ENCODE peak calls at places on chromosomes 13 and 19, in five cellular contexts. One of them, this sample, is unnamed.

GRCh38 chr19:23345838-23346237 is 49.4 kb downstream of the ZNF91 start:
- DNase-seq in stimulated activated CD4-positive, alpha-beta T cell treated with anti-CD3 and anti-CD28 coated beads, Interleukin-1b, Interleukin-23, amount 100 ng/mL, for 24 hours: no peak
- DNase-seq in activated T-cell treated with anti-CD3 and anti-CD28 coated beads, Interleukin-2, amount 50 U/mL, for 1 hour: no peak
- DNase-seq in left ventricle myocardium inferior: no peak
- DNase-seq in fibroblast of pulmonary artery: no peak
- DNase-seq in this sample: no peak

GRCh38 chr19:16830679-16831078 is 1.5 kb downstream of the SIN3B start:
- DNase-seq in activated T-cell treated with anti-CD3 and anti-CD28 coated beads, Interleukin-2, amount 50 U/mL, for 1 hour: no peak
- DNase-seq in stimulated activated CD4-positive, alpha-beta T cell treated with anti-CD3 and anti-CD28 coated beads, Interleukin-1b, Interleukin-23, amount 100 ng/mL, for 24 hours: no peak
- DNase-seq in fibroblast of pulmonary artery: peak
- DNase-seq in left ventricle myocardium inferior: no peak
- DNase-seq in this sample: no peak

GRCh38 chr19:16608290-16608704 is 19.7 kb downstream of the MED26 start:
- DNase-seq in left ventricle myocardium inferior: no peak
- DNase-seq in stimulated activated CD4-positive, alpha-beta T cell treated with anti-CD3 and anti-CD28 coated beads, Interleukin-1b, Interleukin-23, amount 100 ng/mL, for 24 hours: no peak
- DNase-seq in fibroblast of pulmonary artery: peak
- DNase-seq in activated T-cell treated with anti-CD3 and anti-CD28 coated beads, Interleukin-2, amount 50 U/mL, for 1 hour: no peak
- DNase-seq in this sample: no peak

GRCh38 chr19:2477141-2477710 is 1.3 kb downstream of the GADD45B start:
- DNase-seq in left ventricle myocardium inferior: peak
- DNase-seq in stimulated activated CD4-positive, alpha-beta T cell treated with anti-CD3 and anti-CD28 coated beads, Interleukin-1b, Interleukin-23, amount 100 ng/mL, for 24 hours: no peak
- DNase-seq in activated T-cell treated with anti-CD3 and anti-CD28 coated beads, Interleukin-2, amount 50 U/mL, for 1 hour: no peak
- DNase-seq in fibroblast of pulmonary artery: no peak
- DNase-seq in this sample: no peak

GRCh38 chr13:46603165-46603603 is 50.2 kb downstream of the LRCH1 start:
- DNase-seq in fibroblast of pulmonary artery: peak
- DNase-seq in activated T-cell treated with anti-CD3 and anti-CD28 coated beads, Interleukin-2, amount 50 U/mL, for 1 hour: no peak
- DNase-seq in stimulated activated CD4-positive, alpha-beta T cell treated with anti-CD3 and anti-CD28 coated beads, Interleukin-1b, Interleukin-23, amount 100 ng/mL, for 24 hours: no peak
- DNase-seq in left ventricle myocardium inferior: no peak
- DNase-seq in this sample: no peak

GRCh38 chr13:97506511-97506910 is 72.5 kb downstream of the RAP2A start:
- DNase-seq in activated T-cell treated with anti-CD3 and anti-CD28 coated beads, Interleukin-2, amount 50 U/mL, for 1 hour: no peak
- DNase-seq in left ventricle myocardium inferior: no peak
- DNase-seq in stimulated activated CD4-positive, alpha-beta T cell treated with anti-CD3 and anti-CD28 coated beads, Interleukin-1b, Interleukin-23, amount 100 ng/mL, for 24 hours: no peak
- DNase-seq in fibroblast of pulmonary artery: peak
- DNase-seq in this sample: no peak

GRCh38 chr19:1511989-1512338 is 855 bp downstream of the ADAMTSL5 start:
- DNase-seq in stimulated activated CD4-positive, alpha-beta T cell treated with anti-CD3 and anti-CD28 coated beads, Interleukin-1b, Interleukin-23, amount 100 ng/mL, for 24 hours: no peak
- DNase-seq in left ventricle myocardium inferior: no peak
- DNase-seq in fibroblast of pulmonary artery: no peak
- DNase-seq in activated T-cell treated with anti-CD3 and anti-CD28 coated beads, Interleukin-2, amount 50 U/mL, for 1 hour: no peak
- DNase-seq in this sample: no peak

GRCh38 chr13:78317030-78317429 is 286.3 kb downstream of the POU4F1 start:
- DNase-seq in stimulated activated CD4-positive, alpha-beta T cell treated with anti-CD3 and anti-CD28 coated beads, Interleukin-1b, Interleukin-23, amount 100 ng/mL, for 24 hours: no peak
- DNase-seq in left ventricle myocardium inferior: no peak
- DNase-seq in activated T-cell treated with anti-CD3 and anti-CD28 coated beads, Interleukin-2, amount 50 U/mL, for 1 hour: no peak
- DNase-seq in fibroblast of pulmonary artery: peak
- DNase-seq in this sample: no peak

GRCh38 chr13:20654156-20654555 is 49.3 kb upstream of the IL17D start:
- DNase-seq in fibroblast of pulmonary artery: peak
- DNase-seq in left ventricle myocardium inferior: no peak
- DNase-seq in activated T-cell treated with anti-CD3 and anti-CD28 coated beads, Interleukin-2, amount 50 U/mL, for 1 hour: no peak
- DNase-seq in stimulated activated CD4-positive, alpha-beta T cell treated with anti-CD3 and anti-CD28 coated beads, Interleukin-1b, Interleukin-23, amount 100 ng/mL, for 24 hours: no peak
- DNase-seq in this sample: no peak

This sample was measured in activated CD4-positive, CD25-positive, alpha-beta regulatory T cell treated with anti-CD3 and anti-CD28 coated beads, Interleukin-2, amount 50 U/mL, for 16 hours.